ENCODE peak calls at places on chromosome 9, in eight cellular contexts. A, Y, S, V, P, D, Z and Q are unnamed samples.
A peak's percentile ranks its signal among the peaks of the same experiment; 100 is the strongest.

GRCh38 chr9:22446589-22446949 is at the start of gene DMRTA1:
- DNase-seq in A (peak; percentile 66), Y (peak; percentile 83), S (peak; percentile 58), V (no peak), P (no peak), D (peak; percentile 82), Z (peak; percentile 81), Q (peak; percentile 90)

GRCh38 chr9:125472926-125473701 is 211.5 kb downstream of the GAPVD1 start:
- DNase-seq in A (no peak), Y (no peak), S (peak; percentile 88), V (no peak), P (no peak), D (peak; percentile 6), Z (no peak), Q (peak; percentile 93)

GRCh38 chr9:133773889-133774655 is 35.9 kb upstream of the SARDH start:
- DNase-seq in A (no peak), Y (no peak), S (peak; percentile 65), V (no peak), P (no peak), D (no peak), Z (no peak), Q (no peak)

GRCh38 chr9:16062542-16063240 is 509.8 kb downstream of the CCDC171 start:
- DNase-seq in A (no peak), Y (no peak), S (peak; percentile 99), V (no peak), P (no peak), D (peak; percentile 89), Z (peak; percentile 99), Q (peak; percentile 96)

GRCh38 chr9:88197781-88198345 is 59.6 kb upstream of the SPATA31C2 start:
- DNase-seq in A (no peak), Y (no peak), S (peak; percentile 94), V (no peak), P (no peak), D (peak; percentile 77), Z (peak; percentile 61), Q (peak; percentile 93)

GRCh38 chr9:14654932-14655331 is 38.3 kb downstream of the ZDHHC21 start:
- DNase-seq in A (no peak), Y (no peak), S (no peak), V (no peak), P (no peak), D (no peak), Z (no peak), Q (peak; percentile 11)

GRCh38 chr9:113854310-113854709 is 21.8 kb upstream of the ZNF618 start:
- DNase-seq in A (no peak), Y (no peak), S (no peak), V (no peak), P (no peak), D (no peak), Z (no peak), Q (no peak)

GRCh38 chr9:136012651-136013050 is 51.5 kb upstream of the UBAC1 start:
- DNase-seq in A (no peak), Y (peak; percentile 43), S (peak; percentile 28), V (no peak), P (no peak), D (no peak), Z (no peak), Q (no peak)

GRCh38 chr9:103287361-103287760 is 292.2 kb downstream of the CYLC2 start:
- DNase-seq in A (no peak), Y (no peak), S (no peak), V (no peak), P (no peak), D (no peak), Z (no peak), Q (no peak)

GRCh38 chr9:127163409-127163808 is 41.0 kb upstream of the ANGPTL2 start:
- DNase-seq in A (no peak), Y (no peak), S (peak; percentile 73), V (no peak), P (no peak), D (peak; percentile 83), Z (peak; percentile 28), Q (peak; percentile 86)

GRCh38 chr9:135478858-135479468 is 619 bp upstream of the PPP1R26 start:
- DNase-seq in A (peak; percentile 23), Y (peak; percentile 77), S (no peak), V (peak; percentile 11), P (no peak), D (peak; percentile 53), Z (peak; percentile 25), Q (peak; percentile 58)

GRCh38 chr9:14353222-14354056 is 39.5 kb upstream of the NFIB start:
- DNase-seq in A (peak; percentile 98), Y (peak; percentile 92), S (peak; percentile 56), V (peak; percentile 8), P (peak; percentile 11), D (peak; percentile 75), Z (peak; percentile 61), Q (peak; percentile 75)

GRCh38 chr9:117528225-117528624 is 113.4 kb upstream of the ASTN2 start:
- DNase-seq in A (no peak), Y (no peak), S (no peak), V (no peak), P (no peak), D (no peak), Z (no peak), Q (no peak)

GRCh38 chr9:113501821-113502220 is 38.3 kb downstream of the RGS3 start:
- DNase-seq in A (no peak), Y (no peak), S (no peak), V (no peak), P (no peak), D (no peak), Z (no peak), Q (no peak)

GRCh38 chr9:114229236-114229635 is 73.9 kb downstream of the COL27A1 start:
- DNase-seq in A (no peak), Y (no peak), S (no peak), V (no peak), P (no peak), D (no peak), Z (no peak), Q (no peak)

GRCh38 chr9:23721466-23721865 is 104.6 kb downstream of the ELAVL2 start:
- DNase-seq in A (no peak), Y (no peak), S (no peak), V (no peak), P (no peak), D (no peak), Z (no peak), Q (no peak)

GRCh38 chr9:38032266-38032830 is 36.7 kb downstream of the SHB start:
- DNase-seq in A (no peak), Y (peak; percentile 75), S (no peak), V (no peak), P (no peak), D (peak; percentile 78), Z (no peak), Q (no peak)

GRCh38 chr9:69078581-69078980 is 43.0 kb downstream of the FXN start:
- DNase-seq in A (no peak), Y (no peak), S (no peak), V (no peak), P (no peak), D (no peak), Z (no peak), Q (peak; percentile 5)

GRCh38 chr9:132627594-132627993 is 42.2 kb downstream of the DDX31 start:
- DNase-seq in A (no peak), Y (no peak), S (no peak), V (no peak), P (no peak), D (no peak), Z (no peak), Q (no peak)

GRCh38 chr9:128657344-128657704 is 677 bp upstream of the DYNC2I2 start:
- DNase-seq in A (no peak), Y (no peak), S (no peak), V (no peak), P (no peak), D (no peak), Z (no peak), Q (no peak)

GRCh38 chr9:21993893-21994525 is at the start of gene CDKN2A:
- DNase-seq in A (no peak), Y (peak; percentile 58), S (no peak), V (peak; percentile 45), P (peak; percentile 23), D (peak; percentile 57), Z (peak; percentile 65), Q (peak; percentile 80)

GRCh38 chr9:135083831-135084230 is 3.6 kb upstream of the OLFM1 start:
- DNase-seq in A (no peak), Y (peak; percentile 48), S (no peak), V (no peak), P (no peak), D (no peak), Z (no peak), Q (no peak)

GRCh38 chr9:129697956-129698757 is 32.7 kb downstream of the PRRX2 start:
- DNase-seq in A (no peak), Y (no peak), S (peak; percentile 12), V (no peak), P (no peak), D (no peak), Z (no peak), Q (no peak)